ENCODE peak calls at places on chromosomes 2 and 18, in eight cellular contexts. B is left ventricle myocardium superior; Z is stimulated activated effector memory CD8-positive, alpha-beta T cell treated with anti-CD3 and anti-CD28 coated beads, Interleukin-12 subunit alpha, Interleukin-12 subunit beta, amount 100 ng/mL, for 72 hours; X is mucosa of descending colon; H is T-helper 17 cell; L is body of pancreas; I is heart left ventricle; W is stimulated activated naive CD8-positive, alpha-beta T cell treated with anti-CD3 and anti-CD28 coated beads, Interleukin-15, amount 100 ng/mL, for 72 hours. F is an unnamed sample.

GRCh38 chr2:74882299-74882687 is 48.4 kb downstream of the HK2 start:
- ATAC-seq in B (no peak), Z (no peak), X (peak; percentile 25), H (no peak), L (no peak), I (no peak), W (no peak), F (no peak)

GRCh38 chr2:53768233-53768542 is 584 bp downstream of the CHAC2 start:
- ATAC-seq in B (peak; percentile 70), Z (peak; percentile 82), X (no peak), H (peak; percentile 73), L (no peak), I (no peak), W (peak; percentile 80), F (peak; percentile 75)

GRCh38 chr18:58565021-58565420 is 63.9 kb downstream of the ALPK2 start:
- ATAC-seq in B (no peak), Z (no peak), X (no peak), H (no peak), L (no peak), I (no peak), W (no peak), F (no peak)

GRCh38 chr2:24918326-24919099 is 1.5 kb downstream of the ADCY3 start:
- ATAC-seq in B (no peak), Z (no peak), X (no peak), H (no peak), L (no peak), I (no peak), W (no peak), F (no peak)

GRCh38 chr2:184030978-184031377 is 567.4 kb upstream of the ZNF804A start:
- ATAC-seq in B (no peak), Z (no peak), X (no peak), H (no peak), L (no peak), I (no peak), W (no peak), F (no peak)

GRCh38 chr2:168159754-168160585 is 87.4 kb downstream of the STK39 start:
- ATAC-seq in B (no peak), Z (no peak), X (no peak), H (no peak), L (no peak), I (peak; percentile 33), W (no peak), F (no peak)

GRCh38 chr18:58541137-58541788 is 87.6 kb downstream of the ALPK2 start:
- ATAC-seq in B (no peak), Z (no peak), X (no peak), H (peak; percentile 65), L (no peak), I (no peak), W (no peak), F (peak; percentile 35)

GRCh38 chr2:37982147-37982582 is 57.1 kb downstream of the RMDN2 start:
- ATAC-seq in B (peak; percentile 35), Z (no peak), X (peak; percentile 62), H (no peak), L (peak; percentile 40), I (no peak), W (no peak), F (no peak)

GRCh38 chr2:191059308-191059707 is 45.3 kb upstream of the STAT1 start:
- ATAC-seq in B (no peak), Z (peak; percentile 98), X (no peak), H (no peak), L (no peak), I (no peak), W (peak; percentile 87), F (no peak)

GRCh38 chr2:38163006-38163405 is 87.1 kb upstream of the CYP1B1 start:
- ATAC-seq in B (no peak), Z (no peak), X (no peak), H (no peak), L (no peak), I (no peak), W (peak; percentile 54), F (peak; percentile 29)

GRCh38 chr2:31333046-31333445 is 81.5 kb downstream of the XDH start:
- ATAC-seq in B (peak; percentile 12), Z (no peak), X (no peak), H (peak; percentile 18), L (no peak), I (no peak), W (no peak), F (no peak)

GRCh38 chr2:35871672-35872071 is 483.9 kb upstream of the CRIM1 start:
- ATAC-seq in B (no peak), Z (no peak), X (no peak), H (no peak), L (no peak), I (no peak), W (no peak), F (no peak)

GRCh38 chr2:75390184-75390583 is 170.6 kb downstream of the EVA1A start:
- ATAC-seq in B (no peak), Z (no peak), X (no peak), H (no peak), L (no peak), I (no peak), W (no peak), F (no peak)

GRCh38 chr2:100291152-100291970 is 30.9 kb downstream of the LONRF2 start:
- ATAC-seq in B (peak; percentile 82), Z (peak; percentile 89), X (peak; percentile 47), H (peak; percentile 92), L (peak; percentile 94), I (peak; percentile 87), W (peak; percentile 95), F (peak; percentile 80)

GRCh38 chr2:120914839-120915521 is 179.3 kb downstream of the GLI2 start:
- ATAC-seq in B (peak; percentile 89), Z (no peak), X (no peak), H (no peak), L (peak; percentile 76), I (peak; percentile 85), W (no peak), F (no peak)

GRCh38 chr2:37654932-37655331 is 16.5 kb downstream of the CDC42EP3 start:
- ATAC-seq in B (peak; percentile 75), Z (peak; percentile 37), X (peak; percentile 65), H (peak; percentile 57), L (no peak), I (peak; percentile 50), W (peak; percentile 57), F (peak; percentile 31)

GRCh38 chr2:68287580-68288441 is 31.9 kb downstream of the CNRIP1 start:
- ATAC-seq in B (peak; percentile 44), Z (no peak), X (peak; percentile 44), H (no peak), L (peak; percentile 64), I (peak; percentile 39), W (no peak), F (peak; percentile 56)

GRCh38 chr2:7432426-7432825 is 515.2 kb downstream of the RNF144A start:
- ATAC-seq in B (no peak), Z (no peak), X (no peak), H (no peak), L (no peak), I (no peak), W (no peak), F (no peak)

GRCh38 chr2:75563591-75563990 is 2.9 kb upstream of the EVA1A start:
- ATAC-seq in B (no peak), Z (no peak), X (no peak), H (no peak), L (no peak), I (no peak), W (no peak), F (no peak)

GRCh38 chr2:74327205-74327604 is 16.0 kb downstream of the SLC4A5 start:
- ATAC-seq in B (no peak), Z (no peak), X (no peak), H (no peak), L (no peak), I (no peak), W (no peak), F (no peak)

GRCh38 chr2:145091011-145091744 is 571.3 kb upstream of the ZEB2 start:
- ATAC-seq in B (peak; percentile 85), Z (no peak), X (no peak), H (no peak), L (no peak), I (peak; percentile 60), W (no peak), F (no peak)

F was measured in esophagus mucosa.